ENCODE peak calls at places on chromosomes 5 and 9, in nine cellular contexts. C is CD4-positive, alpha-beta T cell; B is anterior cingulate cortex; L is COR-L47; G is activated naive CD8-positive, alpha-beta T cell treated with anti-CD3 and anti-CD28 coated beads, Interleukin-2, amount 50 U/mL, for 24 hours; U is endodermal cell; W is cardiac muscle cell; J is astrocyte of the spinal cord; T is activated T-helper 1 cell treated with anti-CD3 and anti-CD28 coated beads, Interleukin-2, amount 50 U/mL, for 16 hours. M is an unnamed sample.

GRCh38 chr9:87122947-87123685 is 175.8 kb upstream of the GAS1 start:
- DNase-seq in B (no peak), L (no peak), G (peak; percentile 2), U (no peak), C (no peak), T (no peak), W (peak; percentile 88), J (peak; percentile 72), M (peak; percentile 75)

GRCh38 chr5:169071-169727 is 22.1 kb upstream of the LRRC14B start:
- DNase-seq in W (peak; percentile 94), C (no peak), U (no peak), J (peak; percentile 80), T (no peak), L (no peak), G (no peak), B (no peak), M (peak; percentile 72)

GRCh38 chr5:54520438-54520846 is 2.9 kb downstream of the SNX18 start:
- DNase-seq in T (no peak), L (no peak), G (no peak), W (peak; percentile 58), B (no peak), U (peak; percentile 65), J (peak; percentile 50), C (no peak), M (peak; percentile 54)

GRCh38 chr5:73485715-73486114 is 12.5 kb upstream of the BTF3 start:
- DNase-seq in W (no peak), C (no peak), B (no peak), G (no peak), L (no peak), J (no peak), T (no peak), U (no peak), M (no peak)

GRCh38 chr5:6584727-6585126 is 48.1 kb downstream of the NSUN2 start:
- DNase-seq in J (no peak), C (no peak), T (no peak), W (no peak), L (no peak), U (no peak), B (no peak), G (no peak), M (no peak)

GRCh38 chr9:69622664-69623063 is 49.5 kb downstream of the APBA1 start:
- DNase-seq in J (peak; percentile 38), C (no peak), U (no peak), B (no peak), G (no peak), T (no peak), W (peak; percentile 93), L (no peak), M (no peak)

GRCh38 chr9:98172604-98173003 is 19.8 kb downstream of the CORO2A start:
- DNase-seq in G (no peak), L (peak; percentile 90), C (no peak), B (no peak), J (peak; percentile 4), T (no peak), W (no peak), U (peak; percentile 67), M (no peak)

GRCh38 chr9:130128782-130129424 is 43.3 kb upstream of the NCS1 start:
- DNase-seq in W (peak; percentile 82), G (peak; percentile 59), T (peak; percentile 7), B (no peak), C (peak; percentile 22), U (no peak), J (peak; percentile 95), L (no peak), M (peak; percentile 91)

GRCh38 chr9:71036501-71036900 is 84.9 kb downstream of the TRPM3 start:
- DNase-seq in U (no peak), W (peak; percentile 73), J (peak; percentile 58), C (no peak), T (no peak), B (peak; percentile 6), G (no peak), L (peak; percentile 83), M (peak; percentile 26)

GRCh38 chr9:134243778-134244467 is 79.6 kb upstream of the RNU6ATAC start:
- DNase-seq in B (no peak), T (no peak), C (no peak), W (peak; percentile 21), G (peak; percentile 32), U (no peak), L (no peak), J (no peak), M (peak; percentile 34)

GRCh38 chr5:73093943-73094342 is 26.4 kb upstream of the TMEM171 start:
- DNase-seq in L (no peak), T (no peak), G (no peak), W (peak; percentile 30), C (no peak), U (no peak), J (peak; percentile 67), B (no peak), M (peak; percentile 40)

GRCh38 chr9:86891091-86891490 is 56.2 kb downstream of the GAS1 start:
- DNase-seq in T (no peak), J (no peak), L (no peak), G (no peak), B (no peak), W (no peak), C (no peak), U (no peak), M (peak; percentile 15)

GRCh38 chr5:160614136-160614535 is 192.5 kb downstream of the PTTG1 start:
- DNase-seq in B (no peak), G (no peak), C (no peak), U (no peak), T (no peak), L (no peak), W (no peak), J (no peak), M (no peak)

GRCh38 chr9:133717113-133718031 is 20.8 kb downstream of the SARDH start:
- DNase-seq in W (no peak), C (no peak), B (no peak), T (no peak), U (no peak), L (no peak), J (no peak), G (no peak), M (no peak)

GRCh38 chr9:91047993-91048607 is 246.5 kb downstream of the SYK start:
- DNase-seq in B (no peak), C (no peak), J (peak; percentile 86), U (no peak), L (no peak), T (no peak), G (peak; percentile 38), W (peak; percentile 73), M (peak; percentile 71)

GRCh38 chr5:109329296-109330252 is 80.2 kb downstream of the PJA2 start:
- DNase-seq in U (no peak), G (no peak), L (no peak), W (peak; percentile 87), C (no peak), J (peak; percentile 88), T (no peak), B (no peak), M (peak; percentile 60)

GRCh38 chr5:171425596-171426244 is 6.3 kb downstream of the FGF18 start:
- DNase-seq in J (no peak), L (no peak), U (peak; percentile 31), T (no peak), B (no peak), C (no peak), G (no peak), W (no peak), M (no peak)

GRCh38 chr5:116002116-116002906 is 30.0 kb upstream of the ARL14EPL start:
- DNase-seq in B (no peak), T (no peak), U (no peak), G (no peak), W (peak; percentile 25), C (no peak), L (no peak), J (peak; percentile 37), M (peak; percentile 33)

GRCh38 chr9:135858491-135859185 is 48.7 kb downstream of the CAMSAP1 start:
- DNase-seq in L (no peak), U (no peak), T (no peak), B (no peak), W (no peak), J (no peak), C (no peak), G (no peak), M (no peak)

GRCh38 chr9:105976257-105976656 is 281.9 kb downstream of the TMEM38B start:
- DNase-seq in L (no peak), W (no peak), T (no peak), G (no peak), U (peak; percentile 58), B (no peak), J (no peak), C (no peak), M (no peak)

GRCh38 chr9:16834817-16835216 is 35.7 kb downstream of the BNC2 start:
- DNase-seq in C (no peak), B (no peak), W (no peak), U (no peak), J (no peak), L (no peak), G (no peak), T (no peak), M (no peak)

GRCh38 chr5:110376281-110376916 is 350.1 kb downstream of the TMEM232 start:
- DNase-seq in L (no peak), B (no peak), W (no peak), J (peak; percentile 43), C (no peak), U (no peak), G (no peak), T (no peak), M (peak; percentile 36)

GRCh38 chr9:8963882-8964281 is 1164.3 kb upstream of the DMAC1 start:
- DNase-seq in C (no peak), T (no peak), W (no peak), G (no peak), B (no peak), U (no peak), J (no peak), L (no peak), M (no peak)

GRCh38 chr9:7561527-7561926 is 238.1 kb downstream of the DMAC1 start:
- DNase-seq in C (no peak), L (no peak), T (no peak), B (no peak), G (no peak), U (peak; percentile 52), J (no peak), W (no peak), M (no peak)

GRCh38 chr9:72882117-72882775 is 70.6 kb downstream of the ALDH1A1 start:
- DNase-seq in C (no peak), G (no peak), U (no peak), J (no peak), T (no peak), W (no peak), B (no peak), L (no peak), M (no peak)

GRCh38 chr5:132086277-132086794 is 12.7 kb downstream of the CSF2 start:
- DNase-seq in U (no peak), C (no peak), J (peak; percentile 93), B (no peak), W (peak; percentile 98), T (no peak), G (no peak), L (no peak), M (peak; percentile 70)

GRCh38 chr5:122929980-122930379 is 84.6 kb downstream of the SNX24 start:
- DNase-seq in U (no peak), B (no peak), T (no peak), L (no peak), W (no peak), C (no peak), G (no peak), J (no peak), M (no peak)

GRCh38 chr5:35876454-35876853 is 19.8 kb downstream of the IL7R start:
- DNase-seq in C (no peak), T (no peak), L (no peak), W (no peak), J (no peak), B (no peak), G (no peak), U (no peak), M (no peak)

GRCh38 chr9:134477342-134477925 is 151.2 kb downstream of the RXRA start:
- DNase-seq in L (no peak), U (no peak), C (no peak), W (no peak), J (no peak), G (no peak), T (no peak), B (no peak), M (no peak)

M was measured in fibroblast of villous mesenchyme.